ENCODE peak calls at places on chromosomes 2 and 18, in four cellular contexts. One of them, this sample, is unnamed.

GRCh38 chr2:3634631-3635091 is 23.3 kb upstream of the ALLC start:
- DNase-seq in Caki2: no peak
- DNase-seq in sciatic nerve: peak; percentile 32
- DNase-seq in ovary: peak; percentile 38
- DNase-seq in this sample: no peak

GRCh38 chr2:241408849-241409248 is 52.8 kb downstream of the FARP2 start:
- DNase-seq in ovary: no peak
- DNase-seq in sciatic nerve: no peak
- DNase-seq in Caki2: no peak
- DNase-seq in this sample: no peak

GRCh38 chr2:39665811-39666488 is at the start of gene TMEM178A:
- DNase-seq in Caki2: no peak
- DNase-seq in sciatic nerve: no peak
- DNase-seq in ovary: peak; percentile 50
- DNase-seq in this sample: peak; percentile 2

GRCh38 chr2:14907014-14907612 is 274.6 kb downstream of the LRATD1 start:
- DNase-seq in sciatic nerve: no peak
- DNase-seq in Caki2: no peak
- DNase-seq in ovary: no peak
- DNase-seq in this sample: no peak

GRCh38 chr18:57970356-57971095 is 73.5 kb upstream of the NEDD4L start:
- DNase-seq in ovary: no peak
- DNase-seq in Caki2: no peak
- DNase-seq in sciatic nerve: no peak
- DNase-seq in this sample: no peak

GRCh38 chr2:170258382-170258781 is 80.4 kb downstream of the MYO3B start:
- DNase-seq in Caki2: no peak
- DNase-seq in ovary: no peak
- DNase-seq in sciatic nerve: no peak
- DNase-seq in this sample: no peak

GRCh38 chr18:6414118-6414722 is 491 bp downstream of the L3MBTL4 start:
- DNase-seq in Caki2: no peak
- DNase-seq in ovary: peak; percentile 84
- DNase-seq in sciatic nerve: peak; percentile 74
- DNase-seq in this sample: peak; percentile 74

GRCh38 chr2:39780825-39781600 is 2.0 kb upstream of the THUMPD2 start:
- DNase-seq in sciatic nerve: no peak
- DNase-seq in ovary: no peak
- DNase-seq in Caki2: no peak
- DNase-seq in this sample: no peak

GRCh38 chr18:11520536-11520935 is 88.9 kb upstream of the SLC35G4 start:
- DNase-seq in Caki2: no peak
- DNase-seq in ovary: no peak
- DNase-seq in sciatic nerve: no peak
- DNase-seq in this sample: no peak

GRCh38 chr2:152573168-152573567 is 144.1 kb downstream of the PRPF40A start:
- DNase-seq in ovary: no peak
- DNase-seq in sciatic nerve: no peak
- DNase-seq in Caki2: peak; percentile 73
- DNase-seq in this sample: peak; percentile 67

GRCh38 chr2:132652501-132652900 is 17.5 kb downstream of the LYPD1 start:
- DNase-seq in Caki2: no peak
- DNase-seq in ovary: no peak
- DNase-seq in sciatic nerve: no peak
- DNase-seq in this sample: no peak

GRCh38 chr2:46493971-46494250 is 14.5 kb downstream of the TMEM247 start:
- DNase-seq in Caki2: no peak
- DNase-seq in sciatic nerve: no peak
- DNase-seq in ovary: no peak
- DNase-seq in this sample: no peak

GRCh38 chr2:169572821-169573159 is 875 bp downstream of the FASTKD1 start:
- DNase-seq in Caki2: no peak
- DNase-seq in sciatic nerve: no peak
- DNase-seq in ovary: no peak
- DNase-seq in this sample: no peak

GRCh38 chr2:62431512-62431911 is 74.5 kb downstream of the TMEM17 start:
- DNase-seq in sciatic nerve: no peak
- DNase-seq in ovary: no peak
- DNase-seq in Caki2: no peak
- DNase-seq in this sample: no peak

GRCh38 chr2:131105950-131106801 is 1.0 kb downstream of the PLEKHB2 start:
- DNase-seq in ovary: no peak
- DNase-seq in Caki2: peak; percentile 73
- DNase-seq in sciatic nerve: peak; percentile 65
- DNase-seq in this sample: peak; percentile 51

GRCh38 chr2:219527076-219527394 is 12.8 kb downstream of the ASIC4 start:
- DNase-seq in ovary: no peak
- DNase-seq in sciatic nerve: no peak
- DNase-seq in Caki2: no peak
- DNase-seq in this sample: no peak

GRCh38 chr2:14628906-14629305 is 3.6 kb upstream of the LRATD1 start:
- DNase-seq in sciatic nerve: no peak
- DNase-seq in ovary: no peak
- DNase-seq in Caki2: peak; percentile 36
- DNase-seq in this sample: no peak

GRCh38 chr18:21129586-21130216 is 18.1 kb upstream of the ROCK1 start:
- DNase-seq in Caki2: no peak
- DNase-seq in ovary: no peak
- DNase-seq in sciatic nerve: no peak
- DNase-seq in this sample: no peak

GRCh38 chr2:210584834-210585233 is 28.4 kb downstream of the CPS1 start:
- DNase-seq in Caki2: peak; percentile 56
- DNase-seq in sciatic nerve: no peak
- DNase-seq in ovary: no peak
- DNase-seq in this sample: no peak